ENCODE peak calls at places on chromosomes 16 and 17, in eight cellular contexts. One of them, this sample, is unnamed.

GRCh38 chr16:88700322-88700635 is 5.9 kb downstream of the RNF166 start:
- DNase-seq in SK-N-SH: no peak
- DNase-seq in astrocyte of the spinal cord: no peak
- DNase-seq in A549: no peak
- DNase-seq in iPS DF 6.9: no peak
- DNase-seq in kidney: no peak
- DNase-seq in heart right ventricle: no peak
- DNase-seq in cardiac muscle cell: no peak
- DNase-seq in this sample: no peak

GRCh38 chr17:8674344-8675305 is 44.1 kb upstream of the MYH10 start:
- DNase-seq in SK-N-SH: no peak
- DNase-seq in astrocyte of the spinal cord: peak
- DNase-seq in A549: no peak
- DNase-seq in iPS DF 6.9: no peak
- DNase-seq in kidney: peak
- DNase-seq in heart right ventricle: peak
- DNase-seq in cardiac muscle cell: no peak
- DNase-seq in this sample: no peak

GRCh38 chr16:70418274-70418992 is 20.5 kb downstream of the ST3GAL2 start:
- DNase-seq in SK-N-SH: no peak
- DNase-seq in astrocyte of the spinal cord: no peak
- DNase-seq in A549: no peak
- DNase-seq in iPS DF 6.9: no peak
- DNase-seq in kidney: no peak
- DNase-seq in heart right ventricle: no peak
- DNase-seq in cardiac muscle cell: peak
- DNase-seq in this sample: no peak

GRCh38 chr17:9875441-9875840 is 29.6 kb downstream of the RCVRN start:
- DNase-seq in SK-N-SH: no peak
- DNase-seq in astrocyte of the spinal cord: peak
- DNase-seq in A549: no peak
- DNase-seq in iPS DF 6.9: no peak
- DNase-seq in kidney: no peak
- DNase-seq in heart right ventricle: no peak
- DNase-seq in cardiac muscle cell: no peak
- DNase-seq in this sample: no peak

GRCh38 chr16:88013091-88013609 is 61.9 kb downstream of the BANP start:
- DNase-seq in SK-N-SH: no peak
- DNase-seq in astrocyte of the spinal cord: peak
- DNase-seq in A549: no peak
- DNase-seq in iPS DF 6.9: no peak
- DNase-seq in kidney: peak
- DNase-seq in heart right ventricle: no peak
- DNase-seq in cardiac muscle cell: peak
- DNase-seq in this sample: no peak

GRCh38 chr17:78868391-78868790 is 27.8 kb upstream of the USP36 start:
- DNase-seq in SK-N-SH: no peak
- DNase-seq in astrocyte of the spinal cord: peak
- DNase-seq in A549: no peak
- DNase-seq in iPS DF 6.9: no peak
- DNase-seq in kidney: no peak
- DNase-seq in heart right ventricle: no peak
- DNase-seq in cardiac muscle cell: no peak
- DNase-seq in this sample: no peak

GRCh38 chr17:59668816-59669215 is 38.4 kb downstream of the PTRH2 start:
- DNase-seq in SK-N-SH: no peak
- DNase-seq in astrocyte of the spinal cord: peak
- DNase-seq in A549: no peak
- DNase-seq in iPS DF 6.9: no peak
- DNase-seq in kidney: no peak
- DNase-seq in heart right ventricle: no peak
- DNase-seq in cardiac muscle cell: no peak
- DNase-seq in this sample: no peak

GRCh38 chr16:48366165-48367093 is 18.8 kb downstream of the SIAH1 start:
- DNase-seq in SK-N-SH: peak
- DNase-seq in astrocyte of the spinal cord: peak
- DNase-seq in A549: peak
- DNase-seq in iPS DF 6.9: no peak
- DNase-seq in kidney: no peak
- DNase-seq in heart right ventricle: no peak
- DNase-seq in cardiac muscle cell: peak
- DNase-seq in this sample: peak

GRCh38 chr17:61382796-61383688 is 16.6 kb upstream of the TBX2 start:
- DNase-seq in SK-N-SH: peak
- DNase-seq in astrocyte of the spinal cord: no peak
- DNase-seq in A549: no peak
- DNase-seq in iPS DF 6.9: no peak
- DNase-seq in kidney: peak
- DNase-seq in heart right ventricle: no peak
- DNase-seq in cardiac muscle cell: no peak
- DNase-seq in this sample: no peak

GRCh38 chr17:45782889-45783592 is 1.1 kb upstream of the CRHR1 start:
- DNase-seq in SK-N-SH: peak
- DNase-seq in astrocyte of the spinal cord: no peak
- DNase-seq in A549: peak
- DNase-seq in iPS DF 6.9: no peak
- DNase-seq in kidney: no peak
- DNase-seq in heart right ventricle: no peak
- DNase-seq in cardiac muscle cell: peak
- DNase-seq in this sample: peak

GRCh38 chr17:81000631-81001357 is 9.2 kb downstream of the CHMP6 start:
- DNase-seq in SK-N-SH: peak
- DNase-seq in astrocyte of the spinal cord: no peak
- DNase-seq in A549: no peak
- DNase-seq in iPS DF 6.9: no peak
- DNase-seq in kidney: peak
- DNase-seq in heart right ventricle: no peak
- DNase-seq in cardiac muscle cell: no peak
- DNase-seq in this sample: no peak

GRCh38 chr17:81004336-81005015 is 12.8 kb downstream of the CHMP6 start:
- DNase-seq in SK-N-SH: peak
- DNase-seq in astrocyte of the spinal cord: no peak
- DNase-seq in A549: no peak
- DNase-seq in iPS DF 6.9: no peak
- DNase-seq in kidney: peak
- DNase-seq in heart right ventricle: no peak
- DNase-seq in cardiac muscle cell: no peak
- DNase-seq in this sample: peak

GRCh38 chr17:81002409-81003361 is 11.0 kb downstream of the CHMP6 start:
- DNase-seq in SK-N-SH: peak
- DNase-seq in astrocyte of the spinal cord: peak
- DNase-seq in A549: no peak
- DNase-seq in iPS DF 6.9: no peak
- DNase-seq in kidney: peak
- DNase-seq in heart right ventricle: peak
- DNase-seq in cardiac muscle cell: no peak
- DNase-seq in this sample: no peak

GRCh38 chr17:81002013-81002384 is 10.4 kb downstream of the CHMP6 start:
- DNase-seq in SK-N-SH: no peak
- DNase-seq in astrocyte of the spinal cord: no peak
- DNase-seq in A549: no peak
- DNase-seq in iPS DF 6.9: no peak
- DNase-seq in kidney: peak
- DNase-seq in heart right ventricle: no peak
- DNase-seq in cardiac muscle cell: no peak
- DNase-seq in this sample: no peak

DNA sequence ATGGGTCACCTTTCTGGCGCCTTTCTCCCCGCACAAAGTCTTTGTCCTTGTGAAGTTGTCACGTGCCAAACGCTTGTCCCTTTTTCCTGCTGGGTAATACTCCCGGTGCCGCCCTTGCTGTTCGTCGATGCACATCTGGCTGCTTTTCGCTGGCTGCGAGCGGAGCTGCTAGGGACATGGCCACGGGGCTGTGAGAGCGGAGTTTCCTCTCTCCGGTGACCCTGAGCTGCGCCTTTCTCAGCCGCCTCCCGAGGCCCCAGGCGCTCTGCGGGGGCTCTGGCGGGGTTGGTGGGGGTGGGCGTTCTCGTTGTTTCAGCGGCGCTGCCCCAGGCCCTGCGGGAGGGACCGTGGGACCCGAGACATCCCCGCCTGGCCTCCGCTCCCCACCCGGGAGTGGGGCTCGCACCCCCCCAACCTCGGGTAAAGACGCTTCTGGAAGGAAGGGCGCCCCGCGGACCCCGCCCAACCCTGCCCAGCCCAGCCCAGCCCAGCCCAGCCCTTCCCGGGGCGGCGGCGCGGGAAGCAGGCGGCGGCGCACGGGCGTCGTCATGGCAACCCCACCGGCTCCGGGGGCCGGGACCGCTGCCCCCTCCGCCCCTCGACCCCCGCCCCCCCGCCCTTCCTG is 12.2 kb downstream of the CHMP6 start:
- DNase-seq in SK-N-SH: peak
- DNase-seq in astrocyte of the spinal cord: no peak
- DNase-seq in A549: no peak
- DNase-seq in iPS DF 6.9: no peak
- DNase-seq in kidney: peak
- DNase-seq in heart right ventricle: no peak
- DNase-seq in cardiac muscle cell: no peak
- DNase-seq in this sample: no peak
- H3K4me3 ChIP-seq in SK-N-SH: no peak
- H3K4me3 ChIP-seq in astrocyte of the spinal cord: peak
- H3K4me3 ChIP-seq in A549: peak
- H3K4me3 ChIP-seq in iPS DF 6.9: peak
- H3K4me3 ChIP-seq in kidney: no peak
- H3K4me3 ChIP-seq in heart right ventricle: no peak
- H3K4me3 ChIP-seq in cardiac muscle cell: peak
- H3K4me3 ChIP-seq in this sample: no peak

DNA sequence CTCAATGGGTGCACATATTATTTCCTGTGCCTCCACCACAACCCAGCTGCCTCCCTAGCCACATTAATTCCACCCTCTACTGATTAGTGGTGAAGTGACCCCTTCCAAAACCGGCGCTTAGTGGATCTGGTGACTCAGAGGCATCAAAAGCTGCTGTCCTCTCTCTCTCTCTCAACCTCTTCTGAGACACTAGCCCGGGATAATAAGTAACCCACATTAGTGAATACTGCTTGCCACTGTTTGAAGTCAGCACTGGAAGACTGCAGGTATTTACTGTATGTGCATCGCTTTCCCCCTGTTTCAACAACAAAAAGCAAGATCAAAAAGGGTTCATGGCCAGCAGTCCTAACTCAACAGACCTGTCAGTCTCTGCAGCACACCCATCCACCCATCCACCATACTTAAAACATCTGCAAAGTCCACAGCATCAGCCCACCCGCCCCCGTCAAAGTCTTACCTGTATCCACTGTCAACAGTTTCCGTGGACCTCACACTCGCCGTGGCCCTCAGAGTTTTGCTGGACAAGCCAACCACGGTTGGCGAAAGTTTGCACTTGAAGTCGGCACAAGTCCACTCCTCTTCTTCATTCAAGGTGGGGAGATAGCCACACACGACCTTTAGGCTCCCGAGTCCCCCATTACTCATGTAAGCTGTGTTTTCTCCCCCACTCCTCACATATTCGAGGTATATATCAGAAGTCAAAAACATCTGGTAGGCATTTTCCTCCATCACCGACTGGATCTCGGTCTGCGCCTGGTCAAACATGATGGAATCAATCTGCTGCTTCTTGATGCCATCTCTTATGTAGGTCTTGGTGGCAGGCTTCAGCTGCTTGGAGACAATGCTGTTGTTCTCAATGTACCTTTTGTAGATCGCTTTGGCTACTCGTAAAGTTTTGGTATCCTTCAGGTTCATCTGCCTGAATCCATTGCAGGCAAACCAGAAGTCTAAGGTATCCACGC is 3.8 kb downstream of the AXIN2 start:
- DNase-seq in SK-N-SH: no peak
- DNase-seq in astrocyte of the spinal cord: peak
- DNase-seq in A549: peak
- DNase-seq in iPS DF 6.9: no peak
- DNase-seq in kidney: no peak
- DNase-seq in heart right ventricle: no peak
- DNase-seq in cardiac muscle cell: no peak
- DNase-seq in this sample: no peak
- H3K4me3 ChIP-seq in SK-N-SH: no peak
- H3K4me3 ChIP-seq in astrocyte of the spinal cord: peak
- H3K4me3 ChIP-seq in A549: no peak
- H3K4me3 ChIP-seq in iPS DF 6.9: no peak
- H3K4me3 ChIP-seq in kidney: no peak
- H3K4me3 ChIP-seq in heart right ventricle: no peak
- H3K4me3 ChIP-seq in cardiac muscle cell: peak
- H3K4me3 ChIP-seq in this sample: peak

GRCh38 chr16:370980-371728 is 816 bp upstream of the MRPL28 start:
- DNase-seq in SK-N-SH: no peak
- DNase-seq in astrocyte of the spinal cord: no peak
- DNase-seq in A549: no peak
- DNase-seq in iPS DF 6.9: no peak
- DNase-seq in kidney: peak
- DNase-seq in heart right ventricle: no peak
- DNase-seq in cardiac muscle cell: no peak
- DNase-seq in this sample: no peak
- H3K4me3 ChIP-seq in SK-N-SH: no peak
- H3K4me3 ChIP-seq in astrocyte of the spinal cord: no peak
- H3K4me3 ChIP-seq in A549: peak
- H3K4me3 ChIP-seq in iPS DF 6.9: no peak
- H3K4me3 ChIP-seq in kidney: no peak
- H3K4me3 ChIP-seq in heart right ventricle: peak
- H3K4me3 ChIP-seq in cardiac muscle cell: no peak
- H3K4me3 ChIP-seq in this sample: no peak

GRCh38 chr17:50100921-50101345 is 5.8 kb downstream of the PDK2 start:
- DNase-seq in SK-N-SH: no peak
- DNase-seq in astrocyte of the spinal cord: no peak
- DNase-seq in A549: no peak
- DNase-seq in iPS DF 6.9: no peak
- DNase-seq in kidney: peak
- DNase-seq in heart right ventricle: no peak
- DNase-seq in cardiac muscle cell: no peak
- DNase-seq in this sample: no peak

GRCh38 chr17:50103941-50104340 is 8.8 kb downstream of the PDK2 start:
- DNase-seq in SK-N-SH: no peak
- DNase-seq in astrocyte of the spinal cord: no peak
- DNase-seq in A549: no peak
- DNase-seq in iPS DF 6.9: no peak
- DNase-seq in kidney: no peak
- DNase-seq in heart right ventricle: no peak
- DNase-seq in cardiac muscle cell: no peak
- DNase-seq in this sample: no peak

GRCh38 chr17:50102164-50102991 is 7.2 kb downstream of the PDK2 start:
- DNase-seq in SK-N-SH: peak
- DNase-seq in astrocyte of the spinal cord: no peak
- DNase-seq in A549: no peak
- DNase-seq in iPS DF 6.9: no peak
- DNase-seq in kidney: peak
- DNase-seq in heart right ventricle: peak
- DNase-seq in cardiac muscle cell: no peak
- DNase-seq in this sample: no peak

GRCh38 chr17:50101346-50102163 is 6.4 kb downstream of the PDK2 start:
- DNase-seq in SK-N-SH: peak
- DNase-seq in astrocyte of the spinal cord: no peak
- DNase-seq in A549: no peak
- DNase-seq in iPS DF 6.9: no peak
- DNase-seq in kidney: peak
- DNase-seq in heart right ventricle: peak
- DNase-seq in cardiac muscle cell: peak
- DNase-seq in this sample: no peak

DNA sequence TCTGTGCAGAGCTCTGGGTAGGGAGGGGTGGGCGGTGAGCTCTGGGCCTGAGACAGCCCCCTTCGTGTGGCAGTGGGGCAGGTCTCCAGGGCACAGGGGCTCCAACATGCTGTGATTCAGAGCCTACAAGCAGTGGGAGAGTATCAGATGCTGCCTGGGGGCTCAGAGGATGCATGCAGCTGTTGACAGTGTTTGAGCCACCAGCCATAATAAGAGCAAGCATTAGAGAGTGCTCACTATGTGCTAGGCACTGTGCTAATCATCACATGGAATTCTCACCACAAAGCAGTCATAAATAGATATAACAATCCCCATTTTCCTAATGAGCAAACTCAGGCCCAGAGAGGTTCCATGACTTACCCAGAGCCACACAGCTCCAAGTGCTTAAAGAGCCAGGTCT is 8.1 kb downstream of the PDK2 start:
- DNase-seq in SK-N-SH: no peak
- DNase-seq in astrocyte of the spinal cord: no peak
- DNase-seq in A549: no peak
- DNase-seq in iPS DF 6.9: no peak
- DNase-seq in kidney: peak
- DNase-seq in heart right ventricle: no peak
- DNase-seq in cardiac muscle cell: no peak
- DNase-seq in this sample: no peak
- H3K4me3 ChIP-seq in SK-N-SH: no peak
- H3K4me3 ChIP-seq in astrocyte of the spinal cord: no peak
- H3K4me3 ChIP-seq in A549: no peak
- H3K4me3 ChIP-seq in iPS DF 6.9: no peak
- H3K4me3 ChIP-seq in kidney: no peak
- H3K4me3 ChIP-seq in heart right ventricle: no peak
- H3K4me3 ChIP-seq in cardiac muscle cell: no peak
- H3K4me3 ChIP-seq in this sample: no peak

This sample was measured in CD8-positive, alpha-beta memory T cell.